ENCODE peak calls at places on chromosome 4, in four cellular contexts. Q is H1, Z is HepG2, S is K562. P is an unnamed sample.
A peak's percentile ranks its signal among the peaks of the same experiment; 100 is the strongest.

GRCh38 chr4:147566762-147567161 is 50.4 kb upstream of the TMEM184C start:
- DNase-seq in S (no peak), Q (no peak), Z (no peak), P (no peak)

GRCh38 chr4:26860922-26861433 is 337 bp downstream of the STIM2 start:
- DNase-seq in Q (no peak), S (no peak), Z (peak; percentile 10), P (peak; percentile 55)

GRCh38 chr4:18641334-18641733 is 619.8 kb upstream of the LCORL start:
- DNase-seq in S (no peak), Z (no peak), Q (no peak), P (no peak)

GRCh38 chr4:52157641-52158316 is 106.7 kb downstream of the SPATA18 start:
- DNase-seq in Q (no peak), S (no peak), Z (no peak), P (no peak)

GRCh38 chr4:17347445-17347844 is 164.4 kb downstream of the QDPR start:
- DNase-seq in Q (no peak), Z (peak; percentile 39), S (peak; percentile 46), P (peak; percentile 57)

GRCh38 chr4:158122501-158122900 is 50.3 kb downstream of the GASK1B start:
- DNase-seq in S (no peak), Z (no peak), Q (no peak), P (no peak)

GRCh38 chr4:149784018-149784417 is 31.6 kb downstream of the IQCM start:
- DNase-seq in Z (no peak), Q (no peak), S (no peak), P (no peak)

GRCh38 chr4:63620271-63620670 is 789.0 kb downstream of the TECRL start:
- DNase-seq in S (no peak), Z (no peak), Q (no peak), P (no peak)

GRCh38 chr4:87633239-87633638 is 16.8 kb upstream of the DMP1 start:
- DNase-seq in Q (no peak), Z (no peak), S (peak; percentile 4), P (no peak)

GRCh38 chr4:120236873-120237272 is 170.2 kb upstream of the MAD2L1 start:
- DNase-seq in Q (no peak), S (no peak), Z (no peak), P (no peak)

GRCh38 chr4:84451546-84451945 is 47.5 kb downstream of the NKX6-1 start:
- DNase-seq in S (peak; percentile 1), Q (no peak), Z (no peak), P (no peak)

DNA sequence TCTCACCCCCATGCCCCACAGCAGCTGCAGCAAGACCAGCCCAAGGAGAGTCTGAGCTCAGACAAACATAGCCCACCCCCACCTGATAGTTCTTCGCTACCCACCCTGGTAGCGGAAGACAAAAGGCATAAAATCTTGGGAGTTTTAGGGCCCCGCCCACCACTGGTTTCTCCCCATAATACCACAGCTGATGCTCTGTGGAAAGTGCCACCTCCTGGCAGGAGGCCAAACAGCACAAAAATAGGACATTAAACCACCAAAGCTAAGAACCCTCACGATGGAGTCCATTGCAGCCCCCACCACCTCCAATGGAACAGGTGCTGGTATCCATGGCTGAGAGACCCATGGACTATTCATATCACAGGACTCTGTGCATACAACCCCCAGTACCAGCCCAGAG is 226.7 kb downstream of the SNCA start:
- DNase-seq in Z (no peak), Q (no peak), S (no peak), P (no peak)
- TF ChIP-seq CREB1 in Z (no peak), Q (no peak), S (no peak), P (no peak)

DNA sequence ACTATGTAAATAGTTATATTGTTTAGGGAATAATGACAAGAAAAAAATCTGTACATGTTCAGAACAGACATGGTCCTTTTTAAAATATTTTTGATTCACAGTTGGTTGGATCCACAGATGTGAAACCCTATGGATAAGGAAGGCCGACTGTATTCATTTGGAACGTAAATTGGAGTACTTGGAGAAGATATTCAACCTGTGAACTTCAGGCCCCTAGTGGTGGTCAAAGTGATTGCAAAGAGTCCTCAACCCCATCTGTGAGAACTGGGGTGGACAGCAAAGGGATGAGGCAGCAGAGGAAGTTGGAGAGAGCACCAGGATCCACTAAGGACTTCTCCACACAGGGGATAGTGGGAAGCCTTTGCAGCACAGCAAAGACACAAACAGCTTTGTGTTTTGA is 6.2 kb upstream of the CXCL13 start:
- DNase-seq in S (peak; percentile 35), Q (no peak), Z (peak; percentile 30), P (peak; percentile 38)
- TF ChIP-seq JUN in S (no peak), Q (no peak), Z (no peak), P (no peak)

GRCh38 chr4:169859366-169860216 is 101.8 kb upstream of the HPF1 start:
- DNase-seq in S (no peak), Q (no peak), Z (no peak), P (no peak)
- TF ChIP-seq CREB1 in S (no peak), Q (no peak), Z (no peak), P (no peak)

DNA sequence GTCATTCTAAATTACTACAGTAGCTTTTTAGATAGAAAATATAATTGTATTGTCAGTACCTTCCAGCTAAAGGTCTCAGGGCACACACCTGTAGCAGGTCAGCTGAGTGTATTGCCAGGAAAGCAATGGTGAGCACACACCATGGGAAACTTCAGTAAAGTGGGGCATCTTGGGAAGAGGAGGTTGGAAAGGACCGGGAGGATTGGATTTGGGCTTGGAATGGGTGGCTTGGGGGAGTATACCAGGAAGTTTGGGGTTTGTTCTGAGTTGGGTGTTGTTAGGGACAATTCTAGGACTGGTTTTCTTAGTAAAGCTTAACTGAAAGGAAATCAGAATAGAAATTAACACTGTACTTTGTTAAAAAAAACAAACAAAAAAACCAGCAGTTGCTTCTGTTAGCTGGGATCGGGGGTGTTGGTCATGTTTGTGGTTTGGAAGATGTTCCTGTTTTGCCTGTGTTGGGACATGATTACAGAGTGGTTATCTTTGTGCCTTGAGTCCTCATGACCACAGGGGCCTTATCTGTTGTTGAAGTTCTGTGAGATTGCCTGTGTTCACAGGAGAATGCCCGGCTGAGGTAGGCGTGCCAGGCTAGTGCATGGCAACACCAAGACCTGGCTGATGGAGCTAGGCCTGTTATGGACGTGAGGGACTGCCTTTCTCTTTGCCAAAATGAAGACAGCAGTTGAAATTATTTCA is 35.1 kb downstream of the PRIMPOL start:
- DNase-seq in Z (no peak), S (peak; percentile 91), Q (no peak), P (no peak)
- TF ChIP-seq JUN in Z (no peak), S (no peak), Q (no peak), P (no peak)

GRCh38 chr4:38188136-38188535 is 227.9 kb downstream of the PTTG2 start:
- DNase-seq in Z (no peak), S (no peak), Q (no peak), P (no peak)

GRCh38 chr4:38189445-38189844 is 229.2 kb downstream of the PTTG2 start:
- DNase-seq in Q (no peak), Z (peak; percentile 65), S (peak; percentile 67), P (no peak)

GRCh38 chr4:38188631-38189101 is 228.5 kb downstream of the PTTG2 start:
- DNase-seq in Z (no peak), S (no peak), Q (no peak), P (no peak)

GRCh38 chr4:38192516-38192915 is 232.3 kb downstream of the PTTG2 start:
- DNase-seq in Q (no peak), Z (no peak), S (no peak), P (no peak)

GRCh38 chr4:38190717-38191178 is 230.6 kb downstream of the PTTG2 start:
- DNase-seq in Z (no peak), Q (no peak), S (no peak), P (no peak)
- TF ChIP-seq CREB1 in Z (no peak), Q (no peak), S (no peak), P (no peak)

GRCh38 chr4:176988226-176988625 is 195.5 kb upstream of the VEGFC start:
- DNase-seq in S (no peak), Z (no peak), Q (no peak), P (no peak)
- TF ChIP-seq JUN in S (no peak), Z (no peak), Q (no peak), P (no peak)

GRCh38 chr4:182089326-182089725 is 153.9 kb upstream of the TENM3 start:
- DNase-seq in S (peak; percentile 19), Z (peak; percentile 10), Q (no peak), P (peak; percentile 21)
- TF ChIP-seq CREB1 in S (no peak), Z (no peak), Q (no peak), P (no peak)

DNA sequence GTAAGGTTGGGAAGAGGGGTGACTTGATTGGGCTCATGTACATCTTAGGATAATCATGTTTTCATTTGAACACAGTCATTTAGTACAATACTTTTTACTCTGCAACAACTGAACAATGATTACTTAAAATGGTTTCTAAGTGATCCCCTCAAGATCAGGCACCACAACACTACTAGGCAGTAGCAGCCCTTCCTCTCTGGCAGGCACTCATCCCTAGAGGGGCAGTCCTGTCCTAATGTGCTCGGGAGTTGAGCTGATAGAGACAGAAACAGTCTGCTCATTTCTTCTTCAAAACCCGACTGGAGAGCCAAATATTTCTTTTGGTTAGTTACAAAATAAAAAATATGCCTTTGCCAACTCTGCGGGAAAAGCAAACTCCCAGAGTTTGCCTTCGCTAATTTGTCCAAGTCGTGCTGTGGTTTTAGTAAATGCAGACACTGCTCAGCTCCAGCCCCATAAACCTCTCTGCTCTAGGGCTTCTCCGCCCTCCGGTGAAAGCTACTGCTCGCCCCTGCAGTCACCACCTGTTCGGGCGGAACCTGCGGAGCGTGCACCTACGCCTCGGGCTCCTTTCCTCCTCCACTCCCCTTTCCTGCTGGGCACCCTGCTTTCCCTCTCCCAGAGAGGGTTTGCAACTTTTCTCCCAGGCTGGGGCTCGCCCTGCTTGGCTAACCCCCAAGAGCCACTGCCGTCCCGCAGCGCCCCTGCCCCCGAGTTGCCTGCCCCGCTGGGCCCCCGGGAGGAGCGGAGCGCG is 524 bp upstream of the NPNT start:
- DNase-seq in S (no peak), Z (no peak), Q (no peak), P (peak; percentile 43)
- TF ChIP-seq JUN in S (no peak), Z (no peak), Q (no peak), P (no peak)